ENCODE peak calls at places on chromosomes 6 and 20, in nine cellular contexts. S is RWPE1; A is OCI-LY7; K is M059J; J is ACHN; C is activated naive CD8-positive, alpha-beta T cell treated with anti-CD3 and anti-CD28 coated beads, Interleukin-2, amount 10 ng/mL, durations not matched to agents 7 days and 5 days; R is stimulated activated naive CD8-positive, alpha-beta T cell treated with anti-CD3 and anti-CD28 coated beads, Interleukin-15, Interleukin-2, amounts not matched to agents 100 U/mL and 50 U/mL, for 24 hours; W is body of pancreas; O is anterior cingulate cortex. H is an unnamed sample.
A peak's percentile ranks its signal among the peaks of the same experiment; 100 is the strongest.

GRCh38 chr20:57433658-57434389 is 42.6 kb downstream of the RBM38 start:
- DNase-seq in S (no peak), A (no peak), K (peak; percentile 26), J (no peak), C (peak; percentile 60), R (peak; percentile 52), W (no peak), O (no peak), H (no peak)

GRCh38 chr6:3438190-3439167 is 18.4 kb downstream of the SLC22A23 start:
- DNase-seq in S (no peak), A (no peak), K (peak; percentile 74), J (no peak), C (no peak), R (no peak), W (no peak), O (no peak), H (no peak)

GRCh38 chr6:3929281-3929798 is 80.2 kb downstream of the FAM50B start:
- DNase-seq in S (no peak), A (no peak), K (peak; percentile 24), J (no peak), C (no peak), R (no peak), W (peak; percentile 19), O (no peak), H (no peak)

GRCh38 chr20:49475292-49475691 is 7.2 kb downstream of the KCNB1 start:
- DNase-seq in S (no peak), A (no peak), K (no peak), J (no peak), C (no peak), R (no peak), W (no peak), O (no peak), H (no peak)

GRCh38 chr6:24774696-24775519 is at the start of gene GMNN:
- DNase-seq in S (peak; percentile 96), A (peak; percentile 98), K (peak; percentile 97), J (peak; percentile 92), C (peak; percentile 99), R (peak; percentile 100), W (peak; percentile 99), O (peak; percentile 97), H (peak; percentile 97)

GRCh38 chr6:143700684-143701342 is 23.0 kb downstream of the PHACTR2 start:
- DNase-seq in S (no peak), A (no peak), K (no peak), J (no peak), C (no peak), R (no peak), W (no peak), O (no peak), H (no peak)

GRCh38 chr6:1597924-1598323 is 11.8 kb upstream of the FOXC1 start:
- DNase-seq in S (peak; percentile 49), A (no peak), K (peak; percentile 28), J (no peak), C (no peak), R (no peak), W (no peak), O (no peak), H (no peak)

GRCh38 chr20:53502820-53503219 is 90.8 kb downstream of the ZNF217 start:
- DNase-seq in S (no peak), A (no peak), K (no peak), J (no peak), C (no peak), R (no peak), W (no peak), O (no peak), H (no peak)

GRCh38 chr6:170174771-170175643 is 115.9 kb downstream of the DLL1 start:
- DNase-seq in S (no peak), A (no peak), K (no peak), J (no peak), C (peak; percentile 25), R (no peak), W (no peak), O (no peak), H (no peak)

GRCh38 chr20:36862857-36863668 is 12.9 kb upstream of the TLDC2 start:
- DNase-seq in S (no peak), A (no peak), K (no peak), J (no peak), C (no peak), R (no peak), W (no peak), O (no peak), H (no peak)

GRCh38 chr6:5274231-5274630 is 12.9 kb downstream of the FARS2 start:
- DNase-seq in S (no peak), A (no peak), K (no peak), J (no peak), C (no peak), R (no peak), W (no peak), O (no peak), H (no peak)

GRCh38 chr6:83838727-83839126 is 14.4 kb upstream of the RIPPLY2 start:
- DNase-seq in S (peak; percentile 27), A (no peak), K (no peak), J (no peak), C (no peak), R (no peak), W (no peak), O (no peak), H (no peak)